ENCODE peak calls at places on chromosome 10, in six cellular contexts. D, B, Y, U, S and A are unnamed samples. For H3K27me3, the result is how much of the 10 kb centered on the place peaks cover.

GRCh38 chr10:131726967-131727366 is 173.8 kb upstream of the PPP2R2D start:
- DNase-seq in B (no peak), S (no peak), D (no peak), U (no peak), Y (no peak), A (no peak)

GRCh38 chr10:79129361-79129997 is 60.7 kb downstream of the ZMIZ1 start:
- DNase-seq in D (peak), Y (peak), S (peak), U (peak), B (peak), A (peak)

GRCh38 chr10:11437391-11438241 is 173.8 kb downstream of the USP6NL start:
- DNase-seq in Y (no peak), U (no peak), S (no peak), D (no peak), B (no peak), A (no peak)

GRCh38 chr10:3173173-3173878 is 744 bp upstream of the PITRM1 start:
- DNase-seq in Y (no peak), B (no peak), U (no peak), S (no peak), D (peak), A (no peak)

GRCh38 chr10:32095116-32095733 is 39.0 kb upstream of the KIF5B start:
- DNase-seq in U (no peak), D (peak), S (no peak), B (no peak), Y (no peak), A (no peak)

GRCh38 chr10:282294-283139 is 147.3 kb downstream of the ZMYND11 start:
- DNase-seq in Y (no peak), S (no peak), U (no peak), B (no peak), D (peak), A (peak)

GRCh38 chr10:32139223-32140073 is 83.2 kb upstream of the KIF5B start:
- DNase-seq in S (peak), D (peak), B (peak), Y (peak), U (peak), A (peak)

GRCh38 chr10:49290607-49291006 is 8.4 kb upstream of the C10orf71 start:
- DNase-seq in B (no peak), U (no peak), D (no peak), S (no peak), Y (no peak), A (no peak)

GRCh38 chr10:70593513-70593890 is 9.0 kb downstream of the PRF1 start:
- DNase-seq in U (no peak), Y (no peak), S (no peak), D (no peak), B (no peak), A (no peak)

GRCh38 chr10:11522821-11523245 is 88.6 kb downstream of the USP6NL start:
- DNase-seq in B (no peak), U (no peak), S (no peak), D (no peak), Y (peak), A (no peak)

GRCh38 chr10:79422178-79422892 is 23.1 kb downstream of the ZCCHC24 start:
- DNase-seq in S (peak), D (no peak), Y (peak), B (peak), U (no peak), A (peak)

GRCh38 chr10:49761789-49762565 is at the start of gene OGDHL:
- DNase-seq in S (peak), U (no peak), Y (peak), B (peak), D (peak), A (peak)

GRCh38 chr10:73413528-73414229 is at the start of gene ANXA7:
- DNase-seq in U (peak), B (peak), Y (peak), S (peak), D (peak), A (peak)

GRCh38 chr10:130455111-130455695 is 319.0 kb downstream of the GLRX3 start:
- DNase-seq in D (no peak), Y (no peak), U (no peak), S (no peak), B (no peak), A (no peak)

GRCh38 chr10:51934373-51934772 is 235.0 kb upstream of the CSTF2T start:
- DNase-seq in S (no peak), U (no peak), D (no peak), B (no peak), Y (no peak), A (no peak)

GRCh38 chr10:69663548-69663947 is 33.5 kb downstream of the FAM241B start:
- DNase-seq in Y (no peak), U (no peak), D (no peak), B (no peak), S (no peak), A (no peak)

GRCh38 chr10:12508165-12508564 is 158.8 kb downstream of the CAMK1D start:
- DNase-seq in B (no peak), S (no peak), U (no peak), Y (no peak), D (no peak), A (no peak)

GRCh38 chr10:14698487-14699170 is 76.1 kb downstream of the FAM107B start:
- DNase-seq in B (peak), S (peak), U (no peak), D (peak), Y (no peak), A (peak)

GRCh38 chr10:49023071-49023470 is 83.4 kb upstream of the LRRC18 start:
- DNase-seq in Y (no peak), B (no peak), S (no peak), D (no peak), U (no peak), A (no peak)

GRCh38 chr10:132164801-132165278 is 21.9 kb upstream of the DPYSL4 start:
- DNase-seq in Y (peak), S (no peak), U (no peak), D (no peak), B (peak), A (no peak)

GRCh38 chr10:5159126-5159525 is 25.8 kb downstream of the AKR1C8 start:
- DNase-seq in S (no peak), B (no peak), D (peak), U (no peak), Y (no peak), A (no peak)

GRCh38 chr10:112570585-112570984 is 123.6 kb downstream of the VTI1A start:
- DNase-seq in U (no peak), S (peak), D (no peak), B (no peak), Y (no peak), A (no peak)

GRCh38 chr10:28411648-28412047 is 108.8 kb upstream of the MPP7 start:
- DNase-seq in U (no peak), Y (no peak), B (no peak), D (peak), S (no peak), A (no peak)

GRCh38 chr10:69419761-69420126 is 3.0 kb upstream of the TACR2 start:
- DNase-seq in D (no peak), U (no peak), Y (no peak), B (no peak), S (no peak), A (no peak)

GRCh38 chr10:75540357-75541335 is 109.2 kb downstream of the LRMDA start:
- DNase-seq in B (no peak), D (peak), U (no peak), Y (no peak), S (no peak), A (no peak)
- H3K27ac ChIP-seq in B (no peak), D (no peak), U (no peak), Y (no peak), S (no peak), A (no peak)

GRCh38 chr10:22962817-22963216 is 35.0 kb downstream of the ARMC3 start:
- DNase-seq in U (no peak), D (no peak), S (no peak), B (no peak), Y (no peak), A (no peak)
- H3K27me3 ChIP-seq in U (under half), D (under half), S (under half), B (under half), Y (under half), A (under half)

DNA sequence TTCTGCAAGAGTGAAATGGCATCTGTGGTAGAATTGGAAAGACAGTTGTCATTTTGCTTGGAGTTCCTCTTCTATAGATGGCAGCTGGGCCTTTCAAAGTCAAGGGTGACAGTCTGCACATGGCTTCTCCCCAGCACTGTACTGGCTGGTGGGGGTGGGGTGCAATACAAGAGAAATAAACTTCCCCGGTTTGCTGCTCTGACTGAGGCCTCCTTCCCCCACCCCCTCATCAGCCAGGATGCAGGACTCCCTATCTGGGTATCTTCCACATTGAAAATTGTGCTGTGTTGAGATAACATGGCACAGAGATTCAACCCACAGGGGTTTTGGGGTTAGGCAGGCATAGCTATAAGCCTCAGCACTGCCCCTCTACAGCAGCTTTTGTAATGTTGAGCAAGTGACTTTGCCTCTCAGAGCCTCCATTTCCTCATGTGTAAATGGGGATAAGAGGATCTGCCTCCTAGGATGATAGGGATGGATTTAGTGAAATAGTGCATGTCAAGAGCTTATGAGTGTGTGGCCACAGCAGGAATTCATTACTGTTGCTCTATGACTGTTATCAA is 85.8 kb upstream of the WDR11 start:
- DNase-seq in D (no peak), B (no peak), U (no peak), Y (no peak), S (no peak), A (no peak)
- H3K4me3 ChIP-seq in D (no peak), B (no peak), U (no peak), Y (no peak), S (no peak), A (no peak)

GRCh38 chr10:57898231-57898630 is 369.5 kb downstream of the IPMK start:
- DNase-seq in D (peak), Y (no peak), U (peak), B (peak), S (no peak), A (no peak)
- H3K27ac ChIP-seq in D (no peak), Y (no peak), U (no peak), B (peak), S (no peak), A (no peak)

DNA sequence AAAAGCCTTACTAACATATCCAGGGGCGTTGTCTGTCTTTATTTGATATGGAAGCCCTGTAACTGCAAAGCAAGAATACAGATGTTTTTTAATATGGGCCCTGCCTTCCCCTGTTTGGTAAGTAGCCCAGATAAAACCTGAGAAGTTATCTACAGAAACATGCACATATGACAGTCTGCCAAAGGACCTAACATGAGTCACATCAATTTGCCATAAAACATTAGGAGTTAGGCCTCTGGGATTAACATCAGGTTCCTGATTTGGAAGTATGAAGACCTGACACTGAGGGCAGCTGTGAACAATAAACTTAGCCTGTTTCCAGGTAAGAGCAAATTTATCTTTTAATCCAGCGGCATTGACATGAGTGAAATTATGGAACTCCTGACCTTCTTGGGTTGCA is 1588.8 kb downstream of the REEP3 start:
- DNase-seq in Y (no peak), B (no peak), U (no peak), S (no peak), D (peak), A (no peak)
- H3K27me3 ChIP-seq in Y (under half), B (under half), U (under half), S (under half), D (under half), A (under half)

GRCh38 chr10:91798736-91799579 is 732 bp downstream of the TNKS2 start:
- DNase-seq in U (no peak), D (peak), Y (no peak), B (peak), S (peak), A (peak)
- H3K4me3 ChIP-seq in U (peak), D (peak), Y (peak), B (peak), S (peak), A (peak)

DNA sequence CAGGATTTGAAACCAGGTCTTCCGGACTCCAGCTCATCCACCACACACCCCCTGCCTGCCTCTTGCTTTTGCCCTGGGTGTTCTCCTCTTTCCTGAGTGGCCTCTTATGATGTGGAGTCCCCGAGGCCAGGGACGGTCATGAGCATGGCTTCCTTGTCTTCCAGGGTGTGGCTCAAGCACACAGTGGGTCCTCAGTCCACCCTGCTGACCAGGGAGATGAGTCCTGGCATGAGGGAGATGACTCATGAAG is 32.8 kb downstream of the DNAJB12 start:
- DNase-seq in U (no peak), Y (no peak), D (peak), B (peak), S (no peak), A (no peak)
- H3K27ac ChIP-seq in U (no peak), Y (no peak), D (peak), B (peak), S (peak), A (peak)